ENCODE peak calls at places on chromosome 16, in four cellular contexts. P, Z, C and D are unnamed samples.

GRCh38 chr16:2751577-2752034 is 832 bp upstream of the SRRM2 start:
- DNase-seq in C (no peak), P (no peak), Z (no peak), D (no peak)

GRCh38 chr16:11098601-11099377 is 154.4 kb downstream of the CLEC16A start:
- DNase-seq in C (peak; percentile 61), P (no peak), Z (no peak), D (no peak)

GRCh38 chr16:84989791-84990620 is 21.3 kb downstream of the ZDHHC7 start:
- DNase-seq in Z (no peak), C (no peak), P (peak; percentile 24), D (no peak)

GRCh38 chr16:11949527-11949926 is 7.7 kb upstream of the NPIPB2 start:
- DNase-seq in Z (no peak), C (peak; percentile 46), P (no peak), D (peak; percentile 34)

GRCh38 chr16:89026121-89026612 is 49.2 kb upstream of the CBFA2T3 start:
- DNase-seq in C (no peak), Z (no peak), P (no peak), D (no peak)

GRCh38 chr16:85613609-85614337 is 651 bp downstream of the GSE1 start:
- DNase-seq in Z (no peak), C (peak; percentile 58), P (peak; percentile 82), D (peak; percentile 89)

GRCh38 chr16:56610017-56610608 is 1.7 kb downstream of the MT2A start:
- DNase-seq in Z (no peak), P (peak; percentile 70), C (peak; percentile 85), D (no peak)

GRCh38 chr16:29922986-29923501 is 3.0 kb downstream of the KCTD13 start:
- DNase-seq in C (no peak), P (no peak), Z (no peak), D (peak; percentile 57)

GRCh38 chr16:4675864-4676786 is 17.2 kb upstream of the NUDT16L1 start:
- DNase-seq in Z (no peak), C (no peak), P (no peak), D (no peak)

GRCh38 chr16:57422026-57422944 is 17.7 kb downstream of the CCL17 start:
- DNase-seq in Z (peak; percentile 53), P (peak; percentile 64), C (peak; percentile 82), D (no peak)

GRCh38 chr16:75341934-75342811 is 90.7 kb upstream of the BCAR1 start:
- DNase-seq in Z (no peak), C (peak; percentile 56), P (no peak), D (no peak)

GRCh38 chr16:70430667-70431536 is 8.0 kb downstream of the ST3GAL2 start:
- DNase-seq in P (no peak), Z (no peak), C (no peak), D (no peak)

GRCh38 chr16:9372934-9373890 is 281.8 kb downstream of the HAPSTR1 start:
- DNase-seq in Z (no peak), P (no peak), C (no peak), D (no peak)

GRCh38 chr16:56425439-56425832 is at the start of gene AMFR:
- DNase-seq in C (peak; percentile 89), Z (no peak), P (peak; percentile 76), D (peak; percentile 76)

GRCh38 chr16:64830653-64831052 is 291.2 kb downstream of the CDH11 start:
- DNase-seq in P (no peak), Z (no peak), C (no peak), D (no peak)